ENCODE peak calls at places on chromosomes 7 and 10, in ten cellular contexts. One of them, this sample, is unnamed.

GRCh38 chr7:30276203-30276900 is 8.0 kb upstream of the ZNRF2 start:
- DNase-seq in naive thymus-derived CD4-positive, alpha-beta T cell: peak; percentile 53
- DNase-seq in stimulated activated effector memory CD8-positive, alpha-beta T cell treated with anti-CD3 and anti-CD28 coated beads, Interleukin-12 subunit alpha, Interleukin-12 subunit beta, amount 100 ng/mL, for 72 hours: peak; percentile 71
- DNase-seq in lower lobe of right lung: no peak
- DNase-seq in activated T-helper 1 cell treated with anti-CD3 and anti-CD28 coated beads, Interleukin-12 subunit alpha, Interleukin-12 subunit beta, Interleukin-2, Interleukin-4 antibody, amounts not matched to agents 30 ng/mL and 10 ng/mL and 1 ng/mL, durations not matched to agents 14 hours and 24 hours and 36 hours: peak; percentile 28
- DNase-seq in AG08396: peak; percentile 58
- DNase-seq in astrocyte of the hippocampus: peak; percentile 71
- DNase-seq in NCI-H2081 treated with DMSO at 0.1 percent for 48 hours: no peak
- DNase-seq in hepatocyte: peak; percentile 77
- DNase-seq in foreskin fibroblast: peak; percentile 72
- DNase-seq in this sample: peak; percentile 47

GRCh38 chr10:97331304-97331703 is 3.2 kb downstream of the FRAT2 start:
- DNase-seq in naive thymus-derived CD4-positive, alpha-beta T cell: no peak
- DNase-seq in stimulated activated effector memory CD8-positive, alpha-beta T cell treated with anti-CD3 and anti-CD28 coated beads, Interleukin-12 subunit alpha, Interleukin-12 subunit beta, amount 100 ng/mL, for 72 hours: no peak
- DNase-seq in lower lobe of right lung: no peak
- DNase-seq in activated T-helper 1 cell treated with anti-CD3 and anti-CD28 coated beads, Interleukin-12 subunit alpha, Interleukin-12 subunit beta, Interleukin-2, Interleukin-4 antibody, amounts not matched to agents 30 ng/mL and 10 ng/mL and 1 ng/mL, durations not matched to agents 14 hours and 24 hours and 36 hours: no peak
- DNase-seq in AG08396: no peak
- DNase-seq in astrocyte of the hippocampus: no peak
- DNase-seq in NCI-H2081 treated with DMSO at 0.1 percent for 48 hours: no peak
- DNase-seq in hepatocyte: no peak
- DNase-seq in foreskin fibroblast: no peak
- DNase-seq in this sample: no peak

GRCh38 chr10:122225324-122225723 is 45.8 kb upstream of the BTBD16 start:
- DNase-seq in naive thymus-derived CD4-positive, alpha-beta T cell: no peak
- DNase-seq in stimulated activated effector memory CD8-positive, alpha-beta T cell treated with anti-CD3 and anti-CD28 coated beads, Interleukin-12 subunit alpha, Interleukin-12 subunit beta, amount 100 ng/mL, for 72 hours: no peak
- DNase-seq in lower lobe of right lung: no peak
- DNase-seq in activated T-helper 1 cell treated with anti-CD3 and anti-CD28 coated beads, Interleukin-12 subunit alpha, Interleukin-12 subunit beta, Interleukin-2, Interleukin-4 antibody, amounts not matched to agents 30 ng/mL and 10 ng/mL and 1 ng/mL, durations not matched to agents 14 hours and 24 hours and 36 hours: no peak
- DNase-seq in AG08396: no peak
- DNase-seq in astrocyte of the hippocampus: no peak
- DNase-seq in NCI-H2081 treated with DMSO at 0.1 percent for 48 hours: no peak
- DNase-seq in hepatocyte: no peak
- DNase-seq in foreskin fibroblast: no peak
- DNase-seq in this sample: no peak

GRCh38 chr10:124049484-124049883 is 43.9 kb downstream of the CHST15 start:
- DNase-seq in naive thymus-derived CD4-positive, alpha-beta T cell: no peak
- DNase-seq in stimulated activated effector memory CD8-positive, alpha-beta T cell treated with anti-CD3 and anti-CD28 coated beads, Interleukin-12 subunit alpha, Interleukin-12 subunit beta, amount 100 ng/mL, for 72 hours: no peak
- DNase-seq in lower lobe of right lung: no peak
- DNase-seq in activated T-helper 1 cell treated with anti-CD3 and anti-CD28 coated beads, Interleukin-12 subunit alpha, Interleukin-12 subunit beta, Interleukin-2, Interleukin-4 antibody, amounts not matched to agents 30 ng/mL and 10 ng/mL and 1 ng/mL, durations not matched to agents 14 hours and 24 hours and 36 hours: no peak
- DNase-seq in AG08396: peak; percentile 41
- DNase-seq in astrocyte of the hippocampus: peak; percentile 43
- DNase-seq in NCI-H2081 treated with DMSO at 0.1 percent for 48 hours: no peak
- DNase-seq in hepatocyte: no peak
- DNase-seq in foreskin fibroblast: peak; percentile 46
- DNase-seq in this sample: no peak

GRCh38 chr10:132469197-132469942 is 68.2 kb upstream of the INPP5A start:
- DNase-seq in naive thymus-derived CD4-positive, alpha-beta T cell: no peak
- DNase-seq in stimulated activated effector memory CD8-positive, alpha-beta T cell treated with anti-CD3 and anti-CD28 coated beads, Interleukin-12 subunit alpha, Interleukin-12 subunit beta, amount 100 ng/mL, for 72 hours: no peak
- DNase-seq in lower lobe of right lung: peak; percentile 48
- DNase-seq in activated T-helper 1 cell treated with anti-CD3 and anti-CD28 coated beads, Interleukin-12 subunit alpha, Interleukin-12 subunit beta, Interleukin-2, Interleukin-4 antibody, amounts not matched to agents 30 ng/mL and 10 ng/mL and 1 ng/mL, durations not matched to agents 14 hours and 24 hours and 36 hours: no peak
- DNase-seq in AG08396: no peak
- DNase-seq in astrocyte of the hippocampus: peak; percentile 88
- DNase-seq in NCI-H2081 treated with DMSO at 0.1 percent for 48 hours: no peak
- DNase-seq in hepatocyte: no peak
- DNase-seq in foreskin fibroblast: no peak
- DNase-seq in this sample: no peak

GRCh38 chr10:119811122-119811521 is 61.5 kb downstream of the MCMBP start:
- DNase-seq in naive thymus-derived CD4-positive, alpha-beta T cell: no peak
- DNase-seq in stimulated activated effector memory CD8-positive, alpha-beta T cell treated with anti-CD3 and anti-CD28 coated beads, Interleukin-12 subunit alpha, Interleukin-12 subunit beta, amount 100 ng/mL, for 72 hours: no peak
- DNase-seq in lower lobe of right lung: no peak
- DNase-seq in activated T-helper 1 cell treated with anti-CD3 and anti-CD28 coated beads, Interleukin-12 subunit alpha, Interleukin-12 subunit beta, Interleukin-2, Interleukin-4 antibody, amounts not matched to agents 30 ng/mL and 10 ng/mL and 1 ng/mL, durations not matched to agents 14 hours and 24 hours and 36 hours: no peak
- DNase-seq in AG08396: no peak
- DNase-seq in astrocyte of the hippocampus: no peak
- DNase-seq in NCI-H2081 treated with DMSO at 0.1 percent for 48 hours: no peak
- DNase-seq in hepatocyte: no peak
- DNase-seq in foreskin fibroblast: no peak
- DNase-seq in this sample: no peak

GRCh38 chr10:70849582-70850016 is 33.9 kb downstream of the SGPL1 start:
- DNase-seq in naive thymus-derived CD4-positive, alpha-beta T cell: no peak
- DNase-seq in stimulated activated effector memory CD8-positive, alpha-beta T cell treated with anti-CD3 and anti-CD28 coated beads, Interleukin-12 subunit alpha, Interleukin-12 subunit beta, amount 100 ng/mL, for 72 hours: no peak
- DNase-seq in lower lobe of right lung: no peak
- DNase-seq in activated T-helper 1 cell treated with anti-CD3 and anti-CD28 coated beads, Interleukin-12 subunit alpha, Interleukin-12 subunit beta, Interleukin-2, Interleukin-4 antibody, amounts not matched to agents 30 ng/mL and 10 ng/mL and 1 ng/mL, durations not matched to agents 14 hours and 24 hours and 36 hours: no peak
- DNase-seq in AG08396: peak; percentile 55
- DNase-seq in astrocyte of the hippocampus: peak; percentile 88
- DNase-seq in NCI-H2081 treated with DMSO at 0.1 percent for 48 hours: no peak
- DNase-seq in hepatocyte: peak; percentile 33
- DNase-seq in foreskin fibroblast: peak; percentile 76
- DNase-seq in this sample: no peak

GRCh38 chr10:98340946-98341345 is 73.0 kb upstream of the LOXL4 start:
- DNase-seq in naive thymus-derived CD4-positive, alpha-beta T cell: no peak
- DNase-seq in stimulated activated effector memory CD8-positive, alpha-beta T cell treated with anti-CD3 and anti-CD28 coated beads, Interleukin-12 subunit alpha, Interleukin-12 subunit beta, amount 100 ng/mL, for 72 hours: no peak
- DNase-seq in lower lobe of right lung: no peak
- DNase-seq in activated T-helper 1 cell treated with anti-CD3 and anti-CD28 coated beads, Interleukin-12 subunit alpha, Interleukin-12 subunit beta, Interleukin-2, Interleukin-4 antibody, amounts not matched to agents 30 ng/mL and 10 ng/mL and 1 ng/mL, durations not matched to agents 14 hours and 24 hours and 36 hours: no peak
- DNase-seq in AG08396: no peak
- DNase-seq in astrocyte of the hippocampus: no peak
- DNase-seq in NCI-H2081 treated with DMSO at 0.1 percent for 48 hours: no peak
- DNase-seq in hepatocyte: no peak
- DNase-seq in foreskin fibroblast: peak; percentile 56
- DNase-seq in this sample: no peak

GRCh38 chr7:151415375-151416112 is 5.7 kb upstream of the WDR86 start:
- DNase-seq in naive thymus-derived CD4-positive, alpha-beta T cell: no peak
- DNase-seq in stimulated activated effector memory CD8-positive, alpha-beta T cell treated with anti-CD3 and anti-CD28 coated beads, Interleukin-12 subunit alpha, Interleukin-12 subunit beta, amount 100 ng/mL, for 72 hours: no peak
- DNase-seq in lower lobe of right lung: no peak
- DNase-seq in activated T-helper 1 cell treated with anti-CD3 and anti-CD28 coated beads, Interleukin-12 subunit alpha, Interleukin-12 subunit beta, Interleukin-2, Interleukin-4 antibody, amounts not matched to agents 30 ng/mL and 10 ng/mL and 1 ng/mL, durations not matched to agents 14 hours and 24 hours and 36 hours: no peak
- DNase-seq in AG08396: no peak
- DNase-seq in astrocyte of the hippocampus: no peak
- DNase-seq in NCI-H2081 treated with DMSO at 0.1 percent for 48 hours: peak; percentile 54
- DNase-seq in hepatocyte: peak; percentile 38
- DNase-seq in foreskin fibroblast: peak; percentile 52
- DNase-seq in this sample: no peak

GRCh38 chr7:45181286-45181960 is 23.8 kb downstream of the RAMP3 start:
- DNase-seq in naive thymus-derived CD4-positive, alpha-beta T cell: no peak
- DNase-seq in stimulated activated effector memory CD8-positive, alpha-beta T cell treated with anti-CD3 and anti-CD28 coated beads, Interleukin-12 subunit alpha, Interleukin-12 subunit beta, amount 100 ng/mL, for 72 hours: no peak
- DNase-seq in lower lobe of right lung: peak; percentile 15
- DNase-seq in activated T-helper 1 cell treated with anti-CD3 and anti-CD28 coated beads, Interleukin-12 subunit alpha, Interleukin-12 subunit beta, Interleukin-2, Interleukin-4 antibody, amounts not matched to agents 30 ng/mL and 10 ng/mL and 1 ng/mL, durations not matched to agents 14 hours and 24 hours and 36 hours: no peak
- DNase-seq in AG08396: no peak
- DNase-seq in astrocyte of the hippocampus: no peak
- DNase-seq in NCI-H2081 treated with DMSO at 0.1 percent for 48 hours: no peak
- DNase-seq in hepatocyte: no peak
- DNase-seq in foreskin fibroblast: no peak
- DNase-seq in this sample: no peak

GRCh38 chr7:103065666-103066065 is 8.9 kb downstream of the FBXL13 start:
- DNase-seq in naive thymus-derived CD4-positive, alpha-beta T cell: peak; percentile 11
- DNase-seq in stimulated activated effector memory CD8-positive, alpha-beta T cell treated with anti-CD3 and anti-CD28 coated beads, Interleukin-12 subunit alpha, Interleukin-12 subunit beta, amount 100 ng/mL, for 72 hours: peak; percentile 73
- DNase-seq in lower lobe of right lung: no peak
- DNase-seq in activated T-helper 1 cell treated with anti-CD3 and anti-CD28 coated beads, Interleukin-12 subunit alpha, Interleukin-12 subunit beta, Interleukin-2, Interleukin-4 antibody, amounts not matched to agents 30 ng/mL and 10 ng/mL and 1 ng/mL, durations not matched to agents 14 hours and 24 hours and 36 hours: peak; percentile 13
- DNase-seq in AG08396: peak; percentile 28
- DNase-seq in astrocyte of the hippocampus: peak; percentile 15
- DNase-seq in NCI-H2081 treated with DMSO at 0.1 percent for 48 hours: no peak
- DNase-seq in hepatocyte: peak; percentile 46
- DNase-seq in foreskin fibroblast: peak; percentile 61
- DNase-seq in this sample: peak; percentile 17

GRCh38 chr7:133863362-133864061 is 263.6 kb upstream of the LRGUK start:
- DNase-seq in naive thymus-derived CD4-positive, alpha-beta T cell: no peak
- DNase-seq in stimulated activated effector memory CD8-positive, alpha-beta T cell treated with anti-CD3 and anti-CD28 coated beads, Interleukin-12 subunit alpha, Interleukin-12 subunit beta, amount 100 ng/mL, for 72 hours: no peak
- DNase-seq in lower lobe of right lung: no peak
- DNase-seq in activated T-helper 1 cell treated with anti-CD3 and anti-CD28 coated beads, Interleukin-12 subunit alpha, Interleukin-12 subunit beta, Interleukin-2, Interleukin-4 antibody, amounts not matched to agents 30 ng/mL and 10 ng/mL and 1 ng/mL, durations not matched to agents 14 hours and 24 hours and 36 hours: no peak
- DNase-seq in AG08396: no peak
- DNase-seq in astrocyte of the hippocampus: no peak
- DNase-seq in NCI-H2081 treated with DMSO at 0.1 percent for 48 hours: no peak
- DNase-seq in hepatocyte: peak; percentile 16
- DNase-seq in foreskin fibroblast: no peak
- DNase-seq in this sample: no peak

GRCh38 chr10:5540886-5541285 is 16.1 kb downstream of the CALML3 start:
- DNase-seq in naive thymus-derived CD4-positive, alpha-beta T cell: no peak
- DNase-seq in stimulated activated effector memory CD8-positive, alpha-beta T cell treated with anti-CD3 and anti-CD28 coated beads, Interleukin-12 subunit alpha, Interleukin-12 subunit beta, amount 100 ng/mL, for 72 hours: no peak
- DNase-seq in lower lobe of right lung: no peak
- DNase-seq in activated T-helper 1 cell treated with anti-CD3 and anti-CD28 coated beads, Interleukin-12 subunit alpha, Interleukin-12 subunit beta, Interleukin-2, Interleukin-4 antibody, amounts not matched to agents 30 ng/mL and 10 ng/mL and 1 ng/mL, durations not matched to agents 14 hours and 24 hours and 36 hours: no peak
- DNase-seq in AG08396: no peak
- DNase-seq in astrocyte of the hippocampus: no peak
- DNase-seq in NCI-H2081 treated with DMSO at 0.1 percent for 48 hours: no peak
- DNase-seq in hepatocyte: no peak
- DNase-seq in foreskin fibroblast: no peak
- DNase-seq in this sample: no peak

GRCh38 chr7:149720372-149721083 is 52.9 kb downstream of the ZNF467 start:
- DNase-seq in naive thymus-derived CD4-positive, alpha-beta T cell: no peak
- DNase-seq in stimulated activated effector memory CD8-positive, alpha-beta T cell treated with anti-CD3 and anti-CD28 coated beads, Interleukin-12 subunit alpha, Interleukin-12 subunit beta, amount 100 ng/mL, for 72 hours: no peak
- DNase-seq in lower lobe of right lung: no peak
- DNase-seq in activated T-helper 1 cell treated with anti-CD3 and anti-CD28 coated beads, Interleukin-12 subunit alpha, Interleukin-12 subunit beta, Interleukin-2, Interleukin-4 antibody, amounts not matched to agents 30 ng/mL and 10 ng/mL and 1 ng/mL, durations not matched to agents 14 hours and 24 hours and 36 hours: no peak
- DNase-seq in AG08396: no peak
- DNase-seq in astrocyte of the hippocampus: peak; percentile 34
- DNase-seq in NCI-H2081 treated with DMSO at 0.1 percent for 48 hours: no peak
- DNase-seq in hepatocyte: peak; percentile 72
- DNase-seq in foreskin fibroblast: peak; percentile 41
- DNase-seq in this sample: no peak

GRCh38 chr10:11113156-11113555 is 95.5 kb downstream of the CELF2 start:
- DNase-seq in naive thymus-derived CD4-positive, alpha-beta T cell: peak; percentile 62
- DNase-seq in stimulated activated effector memory CD8-positive, alpha-beta T cell treated with anti-CD3 and anti-CD28 coated beads, Interleukin-12 subunit alpha, Interleukin-12 subunit beta, amount 100 ng/mL, for 72 hours: no peak
- DNase-seq in lower lobe of right lung: no peak
- DNase-seq in activated T-helper 1 cell treated with anti-CD3 and anti-CD28 coated beads, Interleukin-12 subunit alpha, Interleukin-12 subunit beta, Interleukin-2, Interleukin-4 antibody, amounts not matched to agents 30 ng/mL and 10 ng/mL and 1 ng/mL, durations not matched to agents 14 hours and 24 hours and 36 hours: no peak
- DNase-seq in AG08396: no peak
- DNase-seq in astrocyte of the hippocampus: no peak
- DNase-seq in NCI-H2081 treated with DMSO at 0.1 percent for 48 hours: no peak
- DNase-seq in hepatocyte: no peak
- DNase-seq in foreskin fibroblast: no peak
- DNase-seq in this sample: peak; percentile 66